ENCODE peak calls at places on chromosomes 4 and X, in ten cellular contexts. One of them, this sample, is unnamed.

GRCh38 chrX:153861147-153861546 is 24.8 kb downstream of the L1CAM start:
- DNase-seq in fibroblast of mammary gland: no peak
- DNase-seq in AG09309: no peak
- DNase-seq in astrocyte of the spinal cord: no peak
- DNase-seq in ovary: no peak
- DNase-seq in PC-9: peak
- DNase-seq in NB4: no peak
- DNase-seq in A549: no peak
- DNase-seq in thyroid gland: no peak
- DNase-seq in upper lobe of right lung: no peak
- DNase-seq in this sample: no peak

GRCh38 chr4:18691431-18692200 is 670.1 kb upstream of the LCORL start:
- DNase-seq in PC-9: no peak
- DNase-seq in astrocyte of the spinal cord: no peak
- DNase-seq in thyroid gland: no peak
- DNase-seq in AG09309: no peak
- DNase-seq in A549: no peak
- DNase-seq in ovary: no peak
- DNase-seq in fibroblast of mammary gland: no peak
- DNase-seq in NB4: no peak
- DNase-seq in upper lobe of right lung: no peak
- DNase-seq in this sample: no peak

GRCh38 chr4:107442538-107443083 is 277.4 kb downstream of the PAPSS1 start:
- DNase-seq in astrocyte of the spinal cord: no peak
- DNase-seq in PC-9: no peak
- DNase-seq in upper lobe of right lung: no peak
- DNase-seq in ovary: no peak
- DNase-seq in AG09309: no peak
- DNase-seq in NB4: no peak
- DNase-seq in A549: no peak
- DNase-seq in fibroblast of mammary gland: no peak
- DNase-seq in thyroid gland: no peak
- DNase-seq in this sample: no peak

GRCh38 chr4:99878604-99879003 is 15.6 kb downstream of the LAMTOR3 start:
- DNase-seq in PC-9: no peak
- DNase-seq in thyroid gland: no peak
- DNase-seq in AG09309: no peak
- DNase-seq in NB4: no peak
- DNase-seq in ovary: no peak
- DNase-seq in fibroblast of mammary gland: no peak
- DNase-seq in astrocyte of the spinal cord: no peak
- DNase-seq in upper lobe of right lung: no peak
- DNase-seq in A549: no peak
- DNase-seq in this sample: no peak

GRCh38 chrX:102765794-102766193 is 45.3 kb downstream of the GPRASP3 start:
- DNase-seq in astrocyte of the spinal cord: peak
- DNase-seq in upper lobe of right lung: no peak
- DNase-seq in NB4: no peak
- DNase-seq in PC-9: no peak
- DNase-seq in A549: peak
- DNase-seq in ovary: no peak
- DNase-seq in fibroblast of mammary gland: peak
- DNase-seq in AG09309: peak
- DNase-seq in thyroid gland: no peak
- DNase-seq in this sample: no peak

GRCh38 chrX:13463608-13464007 is 105.8 kb upstream of the EGFL6 start:
- DNase-seq in fibroblast of mammary gland: peak
- DNase-seq in AG09309: peak
- DNase-seq in ovary: no peak
- DNase-seq in upper lobe of right lung: no peak
- DNase-seq in NB4: peak
- DNase-seq in thyroid gland: no peak
- DNase-seq in PC-9: no peak
- DNase-seq in A549: peak
- DNase-seq in astrocyte of the spinal cord: peak
- DNase-seq in this sample: no peak

GRCh38 chrX:96563663-96564062 is 121.0 kb upstream of the DIAPH2 start:
- DNase-seq in A549: peak
- DNase-seq in astrocyte of the spinal cord: no peak
- DNase-seq in AG09309: peak
- DNase-seq in ovary: no peak
- DNase-seq in thyroid gland: no peak
- DNase-seq in upper lobe of right lung: no peak
- DNase-seq in NB4: no peak
- DNase-seq in fibroblast of mammary gland: peak
- DNase-seq in PC-9: no peak
- DNase-seq in this sample: no peak

GRCh38 chr4:71184195-71184781 is 154.5 kb upstream of the SLC4A4 start:
- DNase-seq in thyroid gland: peak
- DNase-seq in PC-9: peak
- DNase-seq in AG09309: peak
- DNase-seq in NB4: peak
- DNase-seq in upper lobe of right lung: no peak
- DNase-seq in A549: peak
- DNase-seq in ovary: no peak
- DNase-seq in astrocyte of the spinal cord: peak
- DNase-seq in fibroblast of mammary gland: peak
- DNase-seq in this sample: peak

GRCh38 chrX:17654116-17654515 is 83.2 kb upstream of the SCML1 start:
- DNase-seq in thyroid gland: no peak
- DNase-seq in NB4: no peak
- DNase-seq in fibroblast of mammary gland: no peak
- DNase-seq in AG09309: no peak
- DNase-seq in A549: no peak
- DNase-seq in upper lobe of right lung: no peak
- DNase-seq in ovary: no peak
- DNase-seq in PC-9: no peak
- DNase-seq in astrocyte of the spinal cord: no peak
- DNase-seq in this sample: no peak

GRCh38 chrX:135345328-135345645 is 36.0 kb downstream of the ETDC start:
- DNase-seq in fibroblast of mammary gland: peak
- DNase-seq in A549: no peak
- DNase-seq in PC-9: no peak
- DNase-seq in ovary: peak
- DNase-seq in NB4: no peak
- DNase-seq in AG09309: peak
- DNase-seq in astrocyte of the spinal cord: peak
- DNase-seq in upper lobe of right lung: no peak
- DNase-seq in thyroid gland: peak
- DNase-seq in this sample: peak

GRCh38 chrX:118723376-118723775 is 4.0 kb upstream of the IL13RA1 start:
- DNase-seq in A549: no peak
- DNase-seq in PC-9: no peak
- DNase-seq in thyroid gland: no peak
- DNase-seq in astrocyte of the spinal cord: no peak
- DNase-seq in ovary: no peak
- DNase-seq in NB4: no peak
- DNase-seq in fibroblast of mammary gland: no peak
- DNase-seq in upper lobe of right lung: no peak
- DNase-seq in AG09309: no peak
- DNase-seq in this sample: no peak

GRCh38 chr4:123449780-123450179 is 53.2 kb downstream of the SPRY1 start:
- DNase-seq in A549: no peak
- DNase-seq in fibroblast of mammary gland: peak
- DNase-seq in thyroid gland: no peak
- DNase-seq in PC-9: no peak
- DNase-seq in astrocyte of the spinal cord: peak
- DNase-seq in NB4: peak
- DNase-seq in AG09309: peak
- DNase-seq in upper lobe of right lung: no peak
- DNase-seq in ovary: no peak
- DNase-seq in this sample: no peak

GRCh38 chr4:76943129-76943620 is 6.4 kb upstream of the SEPTIN11 start:
- DNase-seq in NB4: no peak
- DNase-seq in fibroblast of mammary gland: peak
- DNase-seq in upper lobe of right lung: no peak
- DNase-seq in PC-9: no peak
- DNase-seq in ovary: no peak
- DNase-seq in thyroid gland: no peak
- DNase-seq in A549: no peak
- DNase-seq in AG09309: no peak
- DNase-seq in astrocyte of the spinal cord: peak
- DNase-seq in this sample: no peak

GRCh38 chrX:110167952-110168451 is 149.9 kb downstream of the AMMECR1 start:
- DNase-seq in astrocyte of the spinal cord: no peak
- DNase-seq in fibroblast of mammary gland: no peak
- DNase-seq in ovary: no peak
- DNase-seq in PC-9: peak
- DNase-seq in AG09309: no peak
- DNase-seq in NB4: peak
- DNase-seq in thyroid gland: peak
- DNase-seq in A549: peak
- DNase-seq in upper lobe of right lung: peak
- DNase-seq in this sample: peak

GRCh38 chr4:147479817-147480216 is 1.1 kb upstream of the EDNRA start:
- DNase-seq in upper lobe of right lung: no peak
- DNase-seq in A549: no peak
- DNase-seq in fibroblast of mammary gland: peak
- DNase-seq in PC-9: no peak
- DNase-seq in AG09309: peak
- DNase-seq in NB4: peak
- DNase-seq in ovary: peak
- DNase-seq in astrocyte of the spinal cord: peak
- DNase-seq in thyroid gland: peak
- DNase-seq in this sample: no peak

GRCh38 chrX:122512561-122513072 is 671.5 kb upstream of the GRIA3 start:
- DNase-seq in thyroid gland: no peak
- DNase-seq in ovary: no peak
- DNase-seq in NB4: no peak
- DNase-seq in fibroblast of mammary gland: peak
- DNase-seq in astrocyte of the spinal cord: no peak
- DNase-seq in PC-9: no peak
- DNase-seq in A549: no peak
- DNase-seq in AG09309: no peak
- DNase-seq in upper lobe of right lung: no peak
- DNase-seq in this sample: no peak

GRCh38 chr4:142497606-142498005 is 348.5 kb downstream of the INPP4B start:
- DNase-seq in fibroblast of mammary gland: no peak
- DNase-seq in thyroid gland: no peak
- DNase-seq in PC-9: peak
- DNase-seq in astrocyte of the spinal cord: no peak
- DNase-seq in NB4: no peak
- DNase-seq in ovary: no peak
- DNase-seq in upper lobe of right lung: no peak
- DNase-seq in A549: no peak
- DNase-seq in AG09309: no peak
- DNase-seq in this sample: no peak
- H3K4me3 ChIP-seq in fibroblast of mammary gland: no peak
- H3K4me3 ChIP-seq in thyroid gland: no peak
- H3K4me3 ChIP-seq in PC-9: no peak
- H3K4me3 ChIP-seq in astrocyte of the spinal cord: no peak
- H3K4me3 ChIP-seq in NB4: no peak
- H3K4me3 ChIP-seq in ovary: no peak
- H3K4me3 ChIP-seq in upper lobe of right lung: no peak
- H3K4me3 ChIP-seq in A549: no peak
- H3K4me3 ChIP-seq in AG09309: no peak
- H3K4me3 ChIP-seq in this sample: no peak

DNA sequence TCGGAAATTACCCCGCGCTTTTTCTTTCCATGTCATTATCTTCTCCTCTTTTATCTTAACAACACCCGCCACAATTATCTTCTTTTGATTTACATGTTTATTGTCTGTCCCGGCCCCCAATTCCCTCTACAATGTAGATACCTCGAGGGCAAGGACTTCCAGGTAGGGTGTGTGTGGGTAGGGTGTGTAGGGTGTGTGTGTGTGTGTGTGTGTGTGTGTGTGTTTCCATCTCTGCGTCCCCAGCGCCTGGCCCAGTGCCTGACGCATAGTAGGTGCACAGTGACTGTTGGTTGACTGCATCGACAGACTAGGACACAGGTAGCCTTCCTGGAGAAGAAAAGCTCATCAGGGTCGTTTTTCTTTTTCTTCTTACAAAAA is 103.1 kb downstream of the UCHL1 start:
- DNase-seq in thyroid gland: no peak
- DNase-seq in astrocyte of the spinal cord: no peak
- DNase-seq in A549: peak
- DNase-seq in fibroblast of mammary gland: no peak
- DNase-seq in upper lobe of right lung: no peak
- DNase-seq in ovary: no peak
- DNase-seq in AG09309: no peak
- DNase-seq in NB4: no peak
- DNase-seq in PC-9: no peak
- DNase-seq in this sample: no peak
- H3K4me3 ChIP-seq in thyroid gland: peak
- H3K4me3 ChIP-seq in astrocyte of the spinal cord: peak
- H3K4me3 ChIP-seq in A549: peak
- H3K4me3 ChIP-seq in fibroblast of mammary gland: no peak
- H3K4me3 ChIP-seq in upper lobe of right lung: peak
- H3K4me3 ChIP-seq in ovary: peak
- H3K4me3 ChIP-seq in AG09309: peak
- H3K4me3 ChIP-seq in NB4: no peak
- H3K4me3 ChIP-seq in PC-9: peak
- H3K4me3 ChIP-seq in this sample: peak

DNA sequence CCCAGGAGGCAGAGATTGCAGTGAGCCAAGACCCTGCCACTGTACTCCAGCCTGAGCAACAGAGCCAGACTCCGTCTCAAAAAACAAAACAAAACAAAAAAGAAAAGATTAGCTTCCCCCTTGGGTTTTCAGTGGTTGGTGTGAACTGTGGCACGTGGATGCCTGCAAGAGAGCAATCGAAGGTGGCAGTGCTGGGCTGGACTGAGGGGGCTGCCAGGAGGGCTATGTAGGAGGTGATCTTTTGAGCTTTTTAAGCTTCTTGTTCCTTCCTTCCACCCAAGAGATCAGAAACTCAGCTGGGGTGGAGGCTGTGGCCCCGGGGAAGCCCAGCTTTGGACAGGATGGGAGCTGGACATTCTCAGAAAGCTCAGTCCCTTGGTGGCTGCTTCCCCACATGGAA is 49.6 kb downstream of the PRPS1 start:
- DNase-seq in NB4: peak
- DNase-seq in AG09309: no peak
- DNase-seq in ovary: no peak
- DNase-seq in PC-9: no peak
- DNase-seq in fibroblast of mammary gland: no peak
- DNase-seq in astrocyte of the spinal cord: no peak
- DNase-seq in A549: no peak
- DNase-seq in thyroid gland: no peak
- DNase-seq in upper lobe of right lung: no peak
- DNase-seq in this sample: no peak
- H3K4me3 ChIP-seq in NB4: no peak
- H3K4me3 ChIP-seq in AG09309: no peak
- H3K4me3 ChIP-seq in ovary: peak
- H3K4me3 ChIP-seq in PC-9: no peak
- H3K4me3 ChIP-seq in fibroblast of mammary gland: no peak
- H3K4me3 ChIP-seq in astrocyte of the spinal cord: no peak
- H3K4me3 ChIP-seq in A549: no peak
- H3K4me3 ChIP-seq in thyroid gland: no peak
- H3K4me3 ChIP-seq in upper lobe of right lung: no peak
- H3K4me3 ChIP-seq in this sample: no peak

DNA sequence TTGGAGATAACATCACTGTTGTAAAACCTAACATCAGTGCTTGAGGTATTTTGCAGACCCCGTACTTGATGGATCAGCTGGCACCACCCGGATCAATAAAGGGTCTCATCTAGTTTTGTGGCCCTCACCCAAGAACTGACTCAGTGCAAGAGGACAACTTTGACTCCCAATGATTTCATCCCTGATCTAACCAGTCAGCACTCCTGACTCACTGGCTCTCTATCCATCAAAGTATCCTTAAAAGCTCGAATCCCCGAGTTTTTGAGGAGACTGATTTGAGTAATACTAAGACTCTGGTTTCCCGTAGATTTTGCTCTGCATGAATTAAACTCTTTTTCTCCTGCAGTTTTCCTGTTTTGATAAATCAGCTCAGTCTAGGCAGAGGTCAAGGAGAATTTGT is 2498.1 kb downstream of the PCDH7 start:
- DNase-seq in fibroblast of mammary gland: peak
- DNase-seq in ovary: no peak
- DNase-seq in NB4: no peak
- DNase-seq in A549: no peak
- DNase-seq in AG09309: no peak
- DNase-seq in PC-9: no peak
- DNase-seq in upper lobe of right lung: no peak
- DNase-seq in astrocyte of the spinal cord: no peak
- DNase-seq in thyroid gland: no peak
- DNase-seq in this sample: no peak
- H3K4me3 ChIP-seq in fibroblast of mammary gland: no peak
- H3K4me3 ChIP-seq in ovary: no peak
- H3K4me3 ChIP-seq in NB4: no peak
- H3K4me3 ChIP-seq in A549: no peak
- H3K4me3 ChIP-seq in AG09309: no peak
- H3K4me3 ChIP-seq in PC-9: no peak
- H3K4me3 ChIP-seq in upper lobe of right lung: no peak
- H3K4me3 ChIP-seq in astrocyte of the spinal cord: no peak
- H3K4me3 ChIP-seq in thyroid gland: no peak
- H3K4me3 ChIP-seq in this sample: no peak